ENCODE peak calls at places on chromosomes 1 and 21, in nine cellular contexts. S, Y, G, V, B, Z, E, N and K are unnamed samples.

GRCh38 chr1:244435562-244436205 is 16.0 kb downstream of the ADSS2 start:
- DNase-seq in S (peak), Y (no peak), G (no peak), V (peak), B (no peak), Z (no peak), E (no peak), N (peak), K (no peak)

GRCh38 chr1:203444077-203444683 is 31.4 kb upstream of the PRELP start:
- DNase-seq in S (no peak), Y (no peak), G (no peak), V (no peak), B (no peak), Z (no peak), E (no peak), N (peak), K (no peak)

GRCh38 chr1:15919316-15919715 is 56.6 kb downstream of the ZBTB17 start:
- DNase-seq in S (peak), Y (no peak), G (no peak), V (peak), B (no peak), Z (no peak), E (no peak), N (peak), K (no peak)

GRCh38 chr1:110956586-110956985 is 7.1 kb downstream of the LRIF1 start:
- DNase-seq in S (no peak), Y (no peak), G (no peak), V (no peak), B (no peak), Z (no peak), E (no peak), N (no peak), K (no peak)

GRCh38 chr1:167762061-167762746 is 40.4 kb downstream of the MPZL1 start:
- DNase-seq in S (no peak), Y (no peak), G (no peak), V (no peak), B (no peak), Z (no peak), E (no peak), N (no peak), K (no peak)

GRCh38 chr1:151062738-151063371 is 2.7 kb downstream of the MLLT11 start:
- DNase-seq in S (peak), Y (no peak), G (peak), V (peak), B (peak), Z (no peak), E (no peak), N (peak), K (no peak)

GRCh38 chr1:112713466-112714312 is 1.4 kb downstream of the PPM1J start:
- DNase-seq in S (no peak), Y (peak), G (no peak), V (no peak), B (no peak), Z (no peak), E (no peak), N (no peak), K (no peak)

GRCh38 chr1:52662645-52663313 is 29.8 kb downstream of the SHISAL2A start:
- DNase-seq in S (peak), Y (no peak), G (no peak), V (peak), B (peak), Z (no peak), E (peak), N (peak), K (peak)

GRCh38 chr1:112532074-112532473 is 23.3 kb downstream of the WNT2B start:
- DNase-seq in S (no peak), Y (no peak), G (no peak), V (no peak), B (no peak), Z (no peak), E (no peak), N (no peak), K (no peak)

GRCh38 chr1:203367051-203367450 is 16.1 kb upstream of the FMOD start:
- DNase-seq in S (no peak), Y (no peak), G (no peak), V (no peak), B (no peak), Z (no peak), E (peak), N (no peak), K (no peak)

GRCh38 chr21:42317341-42317741 is 2.1 kb upstream of the TFF3 start:
- DNase-seq in S (no peak), Y (no peak), G (no peak), V (no peak), B (no peak), Z (no peak), E (peak), N (no peak), K (no peak)

GRCh38 chr1:85295654-85296053 is 19.2 kb upstream of the BCL10 start:
- DNase-seq in S (no peak), Y (no peak), G (no peak), V (no peak), B (no peak), Z (no peak), E (no peak), N (peak), K (no peak)

GRCh38 chr1:238409191-238409846 is 518.6 kb upstream of the ZP4 start:
- DNase-seq in S (peak), Y (no peak), G (peak), V (peak), B (peak), Z (no peak), E (no peak), N (no peak), K (no peak)

GRCh38 chr1:30760596-30761311 is 3.2 kb upstream of the LAPTM5 start:
- DNase-seq in S (no peak), Y (no peak), G (no peak), V (no peak), B (no peak), Z (peak), E (peak), N (no peak), K (no peak)

GRCh38 chr1:210234254-210234747 is 1.7 kb downstream of the SERTAD4 start:
- DNase-seq in S (no peak), Y (no peak), G (no peak), V (no peak), B (no peak), Z (no peak), E (no peak), N (no peak), K (no peak)

GRCh38 chr21:41867313-41867712 is 11.8 kb downstream of the PRDM15 start:
- DNase-seq in S (no peak), Y (no peak), G (no peak), V (no peak), B (no peak), Z (no peak), E (no peak), N (no peak), K (no peak)

GRCh38 chr21:35672313-35672712 is 388.0 kb downstream of the SETD4 start:
- DNase-seq in S (no peak), Y (no peak), G (no peak), V (no peak), B (no peak), Z (no peak), E (no peak), N (no peak), K (no peak)

GRCh38 chr1:9069324-9070100 is at the start of gene SLC2A5:
- DNase-seq in S (peak), Y (peak), G (no peak), V (peak), B (no peak), Z (no peak), E (no peak), N (peak), K (no peak)

GRCh38 chr21:44816761-44817505 is 929 bp downstream of the SUMO3 start:
- DNase-seq in S (no peak), Y (no peak), G (no peak), V (no peak), B (no peak), Z (no peak), E (no peak), N (no peak), K (no peak)

GRCh38 chr1:219958875-219959417 is 30.6 kb upstream of the SLC30A10 start:
- DNase-seq in S (no peak), Y (no peak), G (no peak), V (no peak), B (no peak), Z (no peak), E (no peak), N (no peak), K (no peak)

GRCh38 chr1:212721388-212722247 is 22.0 kb upstream of the BATF3 start:
- DNase-seq in S (peak), Y (no peak), G (no peak), V (peak), B (peak), Z (no peak), E (no peak), N (peak), K (no peak)

GRCh38 chr1:27332536-27333281 is 9.1 kb upstream of the SYTL1 start:
- DNase-seq in S (peak), Y (peak), G (no peak), V (peak), B (no peak), Z (no peak), E (no peak), N (peak), K (no peak)

GRCh38 chr1:3195480-3195815 is 126.4 kb downstream of the PRDM16 start:
- DNase-seq in S (no peak), Y (no peak), G (no peak), V (no peak), B (no peak), Z (no peak), E (no peak), N (no peak), K (no peak)

GRCh38 chr1:209023790-209024189 is 559.7 kb upstream of the CAMK1G start:
- DNase-seq in S (no peak), Y (no peak), G (no peak), V (no peak), B (no peak), Z (no peak), E (peak), N (no peak), K (no peak)

GRCh38 chr21:37582613-37583012 is 216.0 kb downstream of the DYRK1A start:
- DNase-seq in S (peak), Y (no peak), G (no peak), V (peak), B (no peak), Z (peak), E (peak), N (peak), K (no peak)

GRCh38 chr1:205920159-205920558 is 23.1 kb downstream of the SLC26A9 start:
- DNase-seq in S (no peak), Y (no peak), G (no peak), V (peak), B (no peak), Z (no peak), E (no peak), N (no peak), K (no peak)

GRCh38 chr1:15952317-15953258 is 23.3 kb downstream of the ZBTB17 start:
- DNase-seq in S (peak), Y (peak), G (no peak), V (peak), B (peak), Z (peak), E (no peak), N (peak), K (no peak)

GRCh38 chr1:156076609-156077429 is 5.4 kb downstream of the MEX3A start:
- DNase-seq in S (no peak), Y (no peak), G (no peak), V (no peak), B (no peak), Z (no peak), E (no peak), N (peak), K (no peak)

GRCh38 chr1:158120254-158120653 is 60.4 kb upstream of the CD1D start:
- DNase-seq in S (no peak), Y (no peak), G (no peak), V (no peak), B (no peak), Z (no peak), E (no peak), N (no peak), K (no peak)

GRCh38 chr1:176853503-176853902 is 311.0 kb downstream of the ASTN1 start:
- DNase-seq in S (no peak), Y (no peak), G (no peak), V (no peak), B (no peak), Z (no peak), E (no peak), N (no peak), K (no peak)